ENCODE peak calls at places on chromosome 22, in ten cellular contexts. V is H4; E is fibroblast of the aortic adventitia; M is ovary; U is NCI-H1436; A is HFFc6; J is stimulated activated CD4-positive, alpha-beta T cell treated with anti-CD3 and anti-CD28 coated beads, Interleukin-1b, Interleukin-23, amount 100 ng/mL, for 24 hours; K is transverse colon; C is stimulated activated CD8-positive, alpha-beta memory T cell treated with anti-CD3 and anti-CD28 coated beads, Interleukin-15, amount 100 ng/mL, for 4 hours; S is upper lobe of right lung. Z is an unnamed sample.

GRCh38 chr22:16970446-16970845 is 37.6 kb downstream of the GAB4 start:
- DNase-seq in J (no peak), K (no peak), E (no peak), V (no peak), M (no peak), S (no peak), C (no peak), A (no peak), U (no peak), Z (no peak)

GRCh38 chr22:45235101-45235777 is 5.5 kb downstream of the KIAA0930 start:
- DNase-seq in C (no peak), M (no peak), J (no peak), U (peak), S (no peak), E (no peak), K (peak), V (no peak), A (no peak), Z (no peak)

GRCh38 chr22:36325163-36326031 is 62.4 kb downstream of the MYH9 start:
- DNase-seq in V (peak), E (peak), C (no peak), J (no peak), M (no peak), S (peak), A (peak), K (peak), U (no peak), Z (no peak)

GRCh38 chr22:37387793-37388192 is 39.5 kb downstream of the ELFN2 start:
- DNase-seq in E (no peak), M (no peak), V (no peak), S (no peak), J (no peak), K (no peak), C (no peak), A (no peak), U (no peak), Z (no peak)

GRCh38 chr22:45597460-45598192 is 74.0 kb upstream of the ATXN10 start:
- DNase-seq in J (no peak), E (no peak), V (no peak), K (no peak), S (no peak), M (no peak), C (no peak), A (no peak), U (no peak), Z (peak)

GRCh38 chr22:17804331-17805080 is 30.2 kb upstream of the BID start:
- DNase-seq in C (no peak), S (no peak), V (no peak), M (no peak), U (no peak), A (no peak), E (no peak), K (no peak), J (no peak), Z (no peak)

GRCh38 chr22:38271927-38272372 is 860 bp downstream of the TMEM184B start:
- DNase-seq in E (no peak), M (peak), C (no peak), V (no peak), A (no peak), U (peak), J (no peak), K (peak), S (peak), Z (peak)

GRCh38 chr22:23893446-23893956 is 682 bp upstream of the MIF start:
- DNase-seq in M (no peak), S (no peak), E (no peak), K (no peak), J (no peak), V (no peak), C (no peak), U (no peak), A (no peak), Z (no peak)

GRCh38 chr22:37329239-37330140 is 47.2 kb downstream of the CYTH4 start:
- DNase-seq in S (no peak), A (peak), V (no peak), M (no peak), C (no peak), E (no peak), J (no peak), U (no peak), K (no peak), Z (peak)

GRCh38 chr22:44193537-44193896 is 12.8 kb downstream of the PARVG start:
- DNase-seq in J (no peak), U (no peak), K (no peak), S (no peak), V (peak), C (no peak), M (no peak), E (no peak), A (no peak), Z (peak)

Z was measured in PC-3.